ENCODE peak calls at places on chromosomes 2 and 18, in ten cellular contexts. X, D, B, N, O, I, K, R, U and W are unnamed samples.
A peak's percentile ranks its signal among the peaks of the same experiment; 100 is the strongest.

GRCh38 chr18:76258209-76258608 is 236.8 kb downstream of the ZNF516 start:
- DNase-seq in X (no peak), D (no peak), B (no peak), N (no peak), O (no peak), I (no peak), K (no peak), R (no peak), U (no peak), W (no peak)

GRCh38 chr2:67514515-67514914 is 117.4 kb downstream of the ETAA1 start:
- DNase-seq in X (no peak), D (no peak), B (no peak), N (no peak), O (no peak), I (no peak), K (no peak), R (no peak), U (no peak), W (no peak)

GRCh38 chr18:22286576-22286975 is 117.2 kb downstream of the GATA6 start:
- DNase-seq in X (no peak), D (peak; percentile 77), B (peak; percentile 0), N (peak; percentile 81), O (no peak), I (no peak), K (no peak), R (no peak), U (peak; percentile 66), W (no peak)

GRCh38 chr18:56873441-56874140 is 222.4 kb downstream of the WDR7 start:
- DNase-seq in X (no peak), D (no peak), B (no peak), N (no peak), O (no peak), I (peak; percentile 27), K (no peak), R (no peak), U (no peak), W (no peak)

GRCh38 chr18:39946623-39947061 is 2008.4 kb upstream of the PIK3C3 start:
- DNase-seq in X (no peak), D (peak; percentile 49), B (no peak), N (peak; percentile 22), O (no peak), I (no peak), K (no peak), R (no peak), U (no peak), W (peak; percentile 18)

GRCh38 chr2:11104794-11105660 is 50.2 kb upstream of the SLC66A3 start:
- DNase-seq in X (no peak), D (no peak), B (no peak), N (no peak), O (no peak), I (no peak), K (no peak), R (no peak), U (no peak), W (peak; percentile 74)

GRCh38 chr2:39313575-39313974 is 69.8 kb upstream of the CDKL4 start:
- DNase-seq in X (no peak), D (no peak), B (no peak), N (no peak), O (no peak), I (no peak), K (no peak), R (no peak), U (no peak), W (no peak)

GRCh38 chr2:97733341-97734035 is 20.1 kb downstream of the ZAP70 start:
- DNase-seq in X (no peak), D (no peak), B (no peak), N (no peak), O (no peak), I (no peak), K (no peak), R (peak; percentile 48), U (peak; percentile 40), W (peak; percentile 69)

DNA sequence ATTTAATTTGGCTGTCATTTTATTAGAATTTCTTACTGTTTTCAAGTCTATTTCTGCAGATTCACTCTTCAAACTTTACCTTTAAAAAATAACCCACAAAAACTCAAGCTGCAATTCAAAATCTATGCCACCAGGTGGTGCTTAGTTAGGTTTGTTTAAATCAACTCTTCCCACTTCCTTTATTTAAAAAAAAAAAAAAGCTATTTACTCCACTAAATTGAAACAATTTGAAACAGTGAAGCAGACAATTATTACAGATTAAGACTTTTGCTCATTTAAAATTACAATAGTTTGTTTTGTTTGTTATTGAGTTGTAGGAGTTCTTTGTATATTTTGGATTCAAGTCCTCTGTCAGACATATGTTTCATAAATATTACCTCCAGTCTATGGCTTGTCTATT is 300.0 kb downstream of the PDE11A start:
- DNase-seq in X (no peak), D (peak; percentile 30), B (no peak), N (no peak), O (no peak), I (peak; percentile 51), K (no peak), R (no peak), U (no peak), W (no peak)
- TF ChIP-seq CTCF in X (no peak), D (peak; percentile 33), B (peak; percentile 31), N (peak; percentile 38), O (peak; percentile 34), I (peak; percentile 51), K (peak; percentile 18), R (peak; percentile 33), U (peak; percentile 48), W (no peak)

GRCh38 chr2:190459881-190460280 is 51.7 kb downstream of the MFSD6 start:
- DNase-seq in X (no peak), D (no peak), B (no peak), N (no peak), O (no peak), I (no peak), K (no peak), R (no peak), U (no peak), W (no peak)
- TF ChIP-seq POLR2A in X (no peak), D (no peak), B (no peak), N (no peak), O (no peak), I (no peak), K (no peak), R (no peak), U (no peak), W (no peak)

GRCh38 chr2:72917875-72918660 is 749 bp downstream of the EMX1 start:
- DNase-seq in X (no peak), D (no peak), B (no peak), N (peak; percentile 15), O (no peak), I (peak; percentile 23), K (no peak), R (peak; percentile 59), U (no peak), W (peak; percentile 82)
- H3K4me3 ChIP-seq in X (peak overlapping the region; percentile 29), D (peak overlapping the region; percentile 48), B (peak overlapping the region; percentile 24), N (peak overlapping the region; percentile 42), O (peak overlapping the region; percentile 40), I (no peak overlapping the region), K (no peak overlapping the region), R (peak overlapping the region; percentile 55), U (peak overlapping the region; percentile 18), W (peak overlapping the region; percentile 5)

DNA sequence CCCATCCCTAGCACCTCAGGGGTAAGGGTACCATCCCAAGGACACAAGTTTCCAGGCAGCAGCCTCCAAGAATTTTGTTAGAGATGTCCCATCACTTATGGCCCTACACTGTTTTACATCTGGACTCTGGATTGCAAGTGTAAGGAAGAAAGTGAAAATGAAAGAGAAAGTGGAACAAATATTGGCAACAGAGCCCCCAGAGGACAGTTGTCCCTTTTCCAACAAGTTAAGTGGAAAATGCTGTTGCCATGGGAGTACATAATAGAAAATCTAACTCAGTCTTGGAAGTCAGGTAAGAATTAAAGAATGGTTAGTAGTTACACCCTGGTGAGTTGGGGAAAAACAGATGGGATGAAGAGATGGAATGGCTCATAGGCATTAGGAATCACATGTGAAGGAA is 50.6 kb downstream of the TTC21B start:
- DNase-seq in X (no peak), D (no peak), B (no peak), N (no peak), O (no peak), I (peak; percentile 20), K (no peak), R (no peak), U (no peak), W (no peak)
- TF ChIP-seq CTCF in X (no peak), D (no peak), B (no peak), N (no peak), O (no peak), I (no peak), K (no peak), R (no peak), U (no peak), W (no peak)